ENCODE peak calls at places on chromosomes 5 and 9, in seven cellular contexts. W is HCT116, Z is GM12878, H is Panc1, A is HepG2, U is K562, L is upper lobe of left lung. P is an unnamed sample.

GRCh38 chr9:79673614-79674013 is 101.8 kb downstream of the TLE4 start:
- ATAC-seq in W (no peak), Z (peak), H (no peak), A (no peak), U (peak), L (no peak), P (no peak)

GRCh38 chr9:130128251-130128650 is 44.0 kb upstream of the NCS1 start:
- ATAC-seq in W (no peak), Z (peak), H (no peak), A (no peak), U (no peak), L (no peak), P (no peak)

GRCh38 chr5:142597546-142598337 is 88.1 kb downstream of the FGF1 start:
- ATAC-seq in W (peak), Z (no peak), H (peak), A (no peak), U (peak), L (no peak), P (no peak)

GRCh38 chr5:148855249-148856008 is 29.0 kb downstream of the ADRB2 start:
- ATAC-seq in W (no peak), Z (peak), H (no peak), A (no peak), U (no peak), L (no peak), P (no peak)

GRCh38 chr5:172370648-172371248 is 83.6 kb downstream of the SH3PXD2B start:
- ATAC-seq in W (peak), Z (peak), H (peak), A (no peak), U (no peak), L (no peak), P (no peak)

GRCh38 chr9:19440823-19441580 is 32.2 kb downstream of the ACER2 start:
- ATAC-seq in W (no peak), Z (peak), H (no peak), A (no peak), U (no peak), L (no peak), P (peak)

GRCh38 chr9:27280249-27280648 is 16.7 kb downstream of the EQTN start:
- ATAC-seq in W (no peak), Z (no peak), H (no peak), A (no peak), U (no peak), L (no peak), P (no peak)

GRCh38 chr5:143564417-143564816 is 160.9 kb upstream of the NR3C1 start:
- ATAC-seq in W (no peak), Z (peak), H (no peak), A (no peak), U (no peak), L (no peak), P (no peak)

GRCh38 chr5:181114284-181114843 is 16.6 kb downstream of the OR2V1 start:
- ATAC-seq in W (no peak), Z (no peak), H (no peak), A (no peak), U (no peak), L (no peak), P (no peak)

GRCh38 chr9:90979138-90979551 is 177.5 kb downstream of the SYK start:
- ATAC-seq in W (no peak), Z (no peak), H (no peak), A (no peak), U (no peak), L (no peak), P (no peak)

GRCh38 chr9:132409828-132410528 is at the start of gene CFAP77:
- ATAC-seq in W (peak), Z (peak), H (peak), A (peak), U (peak), L (no peak), P (peak)
- TF ChIP-seq POLR2AphosphoS5 in W (no peak), Z (no peak), H (no peak), A (no peak), U (no peak), L (no peak), P (no peak)

DNA sequence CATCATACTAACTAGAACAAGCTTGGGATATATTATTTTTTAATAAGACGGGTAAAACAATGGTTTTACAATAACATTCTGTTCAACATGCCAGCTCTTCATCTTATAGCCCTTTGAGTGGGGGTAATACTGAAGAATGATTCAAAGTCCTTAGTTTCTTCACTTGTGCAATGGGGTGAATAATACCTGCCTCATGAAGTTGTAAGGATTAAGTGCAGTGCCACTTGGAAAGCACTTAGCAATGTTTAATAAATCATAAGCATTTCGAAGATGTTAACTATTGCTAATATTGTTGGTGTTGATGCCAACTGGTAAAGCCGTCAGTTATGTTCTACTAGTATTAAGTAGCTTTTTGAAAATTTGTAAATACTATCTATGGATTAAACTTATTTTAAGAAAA is 38.0 kb downstream of the TNPO1 start:
- ATAC-seq in W (no peak), Z (no peak), H (no peak), A (no peak), U (no peak), L (no peak), P (no peak)
- H3K4me3 ChIP-seq in W (no peak), Z (no peak), H (no peak), A (no peak), U (no peak), L (no peak), P (no peak)

GRCh38 chr5:77486344-77486962 is 5.7 kb downstream of the WDR41 start:
- ATAC-seq in W (no peak), Z (peak), H (no peak), A (no peak), U (no peak), L (no peak), P (no peak)

GRCh38 chr5:77492653-77493000 is 511 bp upstream of the WDR41 start:
- ATAC-seq in W (peak), Z (peak), H (peak), A (peak), U (no peak), L (no peak), P (no peak)

GRCh38 chr5:77494935-77495334 is 2.8 kb upstream of the WDR41 start:
- ATAC-seq in W (no peak), Z (no peak), H (no peak), A (no peak), U (no peak), L (no peak), P (no peak)

GRCh38 chr5:77491783-77492652 is at the start of gene WDR41:
- ATAC-seq in W (peak), Z (peak), H (peak), A (peak), U (peak), L (peak), P (peak)
- TF ChIP-seq CTCF in W (peak), Z (peak), H (peak), A (peak), U (peak), L (peak), P (peak)

GRCh38 chr5:80248378-80248777 is 7.5 kb downstream of the SERINC5 start:
- ATAC-seq in W (no peak), Z (peak), H (no peak), A (no peak), U (no peak), L (no peak), P (no peak)

GRCh38 chr5:80243567-80243966 is 12.3 kb downstream of the SERINC5 start:
- ATAC-seq in W (no peak), Z (no peak), H (no peak), A (no peak), U (no peak), L (no peak), P (no peak)

GRCh38 chr5:80249876-80250275 is 6.0 kb downstream of the SERINC5 start:
- ATAC-seq in W (no peak), Z (no peak), H (no peak), A (no peak), U (no peak), L (no peak), P (no peak)

GRCh38 chr5:80245986-80246781 is 9.7 kb downstream of the SERINC5 start:
- ATAC-seq in W (no peak), Z (peak), H (no peak), A (peak), U (no peak), L (no peak), P (peak)

DNA sequence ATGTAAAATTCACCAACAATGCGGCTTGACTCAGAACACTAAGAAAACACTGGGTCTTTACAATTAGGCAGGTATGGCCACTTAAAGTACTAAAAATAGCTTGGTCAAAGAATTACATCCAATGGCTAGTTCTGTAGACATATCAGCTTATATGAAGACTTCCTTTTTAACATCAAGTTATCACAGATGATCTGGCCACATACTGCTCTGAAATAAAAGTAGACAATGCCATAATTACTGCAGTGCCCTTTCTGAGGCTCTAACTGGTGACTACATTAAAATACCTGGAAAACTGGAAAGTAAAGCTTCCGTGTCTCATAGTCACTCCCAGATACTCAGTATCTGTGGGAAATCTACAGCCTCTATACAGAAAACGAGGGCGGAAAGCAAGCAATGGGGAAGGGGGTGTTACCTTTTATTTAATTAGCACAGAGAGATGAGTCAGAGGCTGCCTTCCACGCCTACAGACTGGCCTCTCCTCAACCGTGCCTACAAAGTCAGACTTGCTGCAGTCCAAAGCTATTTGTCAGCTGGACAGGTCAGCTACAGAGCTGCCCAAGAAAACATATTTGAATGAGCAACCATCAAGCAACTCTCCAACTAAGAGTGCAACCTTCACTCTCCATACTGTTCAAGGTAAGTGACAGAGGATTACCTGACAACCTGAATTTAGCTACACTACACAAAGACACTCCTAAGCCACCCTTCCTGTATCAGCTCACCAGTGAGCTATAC is 8.7 kb downstream of the SERINC5 start:
- ATAC-seq in W (peak), Z (peak), H (peak), A (peak), U (peak), L (peak), P (peak)
- TF ChIP-seq POLR2AphosphoS5 in W (peak), Z (no peak), H (no peak), A (no peak), U (no peak), L (peak), P (peak)

DNA sequence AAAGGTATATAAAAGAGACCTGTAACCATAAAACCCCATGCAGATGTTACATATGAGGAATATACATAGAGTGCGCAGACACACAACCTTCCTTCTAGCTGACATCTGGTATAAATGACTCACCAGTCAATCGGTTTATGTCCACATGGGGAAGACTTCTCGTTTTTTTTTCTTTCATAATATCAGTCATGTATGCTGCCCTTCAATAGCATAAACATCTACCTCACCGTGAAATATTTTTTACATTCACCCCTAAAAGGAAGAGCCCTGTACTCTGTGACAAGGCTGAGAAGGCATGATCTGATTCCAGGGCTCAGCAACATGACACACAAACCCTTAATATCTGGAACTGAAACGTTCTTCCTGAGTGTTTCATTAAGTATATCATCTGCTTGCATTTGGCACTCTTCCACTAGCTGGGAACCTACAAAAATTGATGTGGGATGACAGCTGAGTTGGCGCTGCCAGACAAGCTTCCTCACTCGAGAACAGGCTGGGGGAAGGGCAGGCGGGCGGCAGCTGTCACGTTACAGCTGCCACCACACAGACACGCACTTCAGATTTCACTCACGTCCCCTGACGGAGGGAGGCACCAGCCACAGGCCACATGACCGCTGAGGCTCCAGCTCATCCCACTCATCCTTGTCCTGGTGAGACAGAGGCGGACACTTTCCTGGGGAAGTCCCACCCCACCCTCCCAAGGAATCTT is 74.2 kb downstream of the SHB start:
- ATAC-seq in W (no peak), Z (peak), H (peak), A (no peak), U (peak), L (peak), P (peak)
- H3K4me3 ChIP-seq in W (no peak), Z (no peak), H (no peak), A (no peak), U (no peak), L (no peak), P (no peak)

DNA sequence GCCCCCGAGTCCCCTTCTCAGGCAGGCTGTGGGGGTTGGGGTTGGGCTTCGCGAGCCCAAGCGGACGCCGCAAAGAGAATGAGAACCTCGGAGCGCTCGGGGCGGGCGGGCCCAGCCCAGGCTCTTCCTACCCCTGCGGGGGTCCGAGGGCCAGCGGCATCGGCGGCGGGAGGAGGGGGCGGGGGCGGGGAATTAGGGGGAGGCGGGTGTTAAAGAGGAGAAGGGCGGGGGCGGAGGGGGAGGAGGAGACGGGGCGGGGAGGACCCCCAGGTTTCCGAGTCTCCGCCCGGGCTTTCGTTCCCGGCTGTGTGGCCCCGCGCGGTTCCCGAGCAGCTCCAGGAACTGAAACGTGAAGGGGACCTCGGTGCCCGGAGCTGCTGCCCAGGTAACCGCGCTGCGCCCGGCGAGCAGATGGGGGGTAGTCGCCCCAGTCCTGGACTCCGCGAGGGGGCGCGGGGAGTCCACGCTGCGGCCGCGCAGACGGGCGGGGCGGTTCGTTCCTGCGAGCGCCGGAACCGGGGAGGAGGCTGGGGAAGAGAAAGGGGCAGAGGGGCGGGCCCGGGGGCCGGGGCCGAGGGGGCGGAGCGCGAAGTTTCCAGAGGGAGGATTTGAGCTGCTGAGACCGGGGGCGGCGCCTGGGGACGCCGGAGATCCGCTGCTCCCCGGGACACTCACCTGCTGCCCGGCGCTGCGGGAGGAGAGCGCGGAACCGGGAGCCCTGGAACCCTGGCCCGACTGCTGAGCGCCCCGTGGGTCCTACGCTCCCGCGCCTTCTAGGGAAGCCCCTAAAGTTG is 38.4 kb upstream of the PLEKHG4B start:
- ATAC-seq in W (peak), Z (no peak), H (peak), A (peak), U (peak), L (no peak), P (peak)
- TF ChIP-seq CTCF in W (no peak), Z (no peak), H (peak), A (peak), U (no peak), L (no peak), P (no peak)

DNA sequence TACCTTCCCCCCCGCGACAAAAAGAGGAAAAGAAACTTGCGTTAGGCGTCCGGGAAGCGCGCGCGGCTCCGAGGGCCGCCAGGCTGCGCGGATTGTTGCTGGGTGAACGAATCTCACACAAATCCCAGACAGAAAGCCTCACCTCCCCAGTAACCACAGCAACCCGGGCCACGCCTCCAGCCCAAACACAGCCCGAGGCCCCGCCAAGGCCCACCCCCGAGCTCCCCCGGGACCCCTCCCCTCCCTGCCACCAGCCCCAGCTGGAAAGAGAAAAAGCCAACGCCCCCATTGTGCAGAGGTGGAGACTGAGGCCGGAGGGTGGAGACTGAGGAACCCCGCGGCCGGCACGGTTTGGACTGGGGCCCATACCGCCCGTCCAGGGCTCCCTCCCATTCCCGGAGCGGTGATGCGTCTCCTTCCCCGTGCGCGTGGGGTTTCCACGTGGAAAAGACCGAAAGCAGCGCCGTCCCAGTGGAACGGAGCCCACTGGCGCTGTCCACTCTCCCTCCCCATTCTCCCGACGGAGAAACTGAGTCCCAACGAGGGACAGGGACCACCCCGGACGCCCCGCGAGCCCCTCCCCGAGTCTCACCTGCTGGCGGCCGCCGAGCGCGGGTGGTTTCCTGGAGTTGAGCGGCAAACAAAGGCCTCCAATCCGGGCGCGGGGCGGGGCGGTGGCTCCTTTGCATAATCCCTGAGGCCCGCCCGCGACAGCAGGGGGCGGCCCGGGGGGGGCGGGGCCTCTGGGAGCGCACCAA is 10.2 kb upstream of the AKNA start:
- ATAC-seq in W (peak), Z (peak), H (peak), A (peak), U (peak), L (peak), P (peak)
- TF ChIP-seq POLR2AphosphoS5 in W (peak), Z (no peak), H (no peak), A (peak), U (no peak), L (peak), P (peak)